ENCODE peak calls at places on chromosomes 1 and 21, in seven cellular contexts. Q is psoas muscle, U is astrocyte of the spinal cord, V is IMR-90, J is AG04450, P is adrenal gland, S is NB4. M is an unnamed sample.

GRCh38 chr1:177567393-177567792 is 396.6 kb downstream of the BRINP2 start:
- DNase-seq in Q (no peak), U (no peak), V (peak), J (peak), P (no peak), S (peak), M (peak)

GRCh38 chr21:17725339-17725738 is 93.8 kb downstream of the C21orf91 start:
- DNase-seq in Q (no peak), U (no peak), V (no peak), J (no peak), P (no peak), S (no peak), M (no peak)

GRCh38 chr1:59123081-59123675 is 173.7 kb upstream of the FGGY start:
- DNase-seq in Q (no peak), U (no peak), V (peak), J (no peak), P (no peak), S (no peak), M (no peak)

GRCh38 chr1:227312364-227313025 is 5.8 kb downstream of the CDC42BPA start:
- DNase-seq in Q (no peak), U (no peak), V (no peak), J (no peak), P (no peak), S (peak), M (no peak)

GRCh38 chr1:212437179-212437798 is 4.6 kb downstream of the NENF start:
- DNase-seq in Q (no peak), U (no peak), V (no peak), J (no peak), P (no peak), S (no peak), M (no peak)

GRCh38 chr1:19504796-19505693 is 19.7 kb upstream of the CAPZB start:
- DNase-seq in Q (no peak), U (peak), V (peak), J (peak), P (peak), S (no peak), M (peak)

GRCh38 chr1:34237416-34237815 is 60.7 kb downstream of the C1orf94 start:
- DNase-seq in Q (no peak), U (no peak), V (no peak), J (no peak), P (no peak), S (no peak), M (no peak)

GRCh38 chr1:196558424-196558823 is 49.8 kb downstream of the KCNT2 start:
- DNase-seq in Q (no peak), U (peak), V (peak), J (peak), P (no peak), S (no peak), M (peak)

GRCh38 chr1:177927021-177927596 is 42.7 kb downstream of the SEC16B start:
- DNase-seq in Q (no peak), U (peak), V (peak), J (peak), P (no peak), S (no peak), M (peak)

GRCh38 chr1:114554577-114554976 is 26.8 kb downstream of the BCAS2 start:
- DNase-seq in Q (no peak), U (no peak), V (no peak), J (no peak), P (no peak), S (no peak), M (no peak)

GRCh38 chr1:151815716-151816327 is 10.6 kb upstream of the LINGO4 start:
- DNase-seq in Q (no peak), U (no peak), V (no peak), J (no peak), P (no peak), S (no peak), M (no peak)

GRCh38 chr1:16716691-16717173 is 23.6 kb upstream of the RNU1-4 start:
- DNase-seq in Q (peak), U (no peak), V (no peak), J (no peak), P (no peak), S (no peak), M (no peak)

GRCh38 chr1:29233693-29234092 is 2.6 kb upstream of the PTPRU start:
- DNase-seq in Q (no peak), U (no peak), V (no peak), J (no peak), P (no peak), S (no peak), M (no peak)

GRCh38 chr1:30540611-30541192 is 182.7 kb downstream of the MATN1 start:
- DNase-seq in Q (no peak), U (no peak), V (no peak), J (no peak), P (no peak), S (no peak), M (no peak)

GRCh38 chr21:37845535-37845934 is 70.7 kb downstream of the KCNJ6 start:
- DNase-seq in Q (no peak), U (no peak), V (no peak), J (no peak), P (no peak), S (no peak), M (no peak)

GRCh38 chr1:32980080-32980479 is 15.5 kb upstream of the RNF19B start:
- DNase-seq in Q (no peak), U (no peak), V (no peak), J (no peak), P (no peak), S (no peak), M (no peak)

GRCh38 chr1:225848044-225848955 is 33.9 kb downstream of the TMEM63A start:
- DNase-seq in Q (no peak), U (no peak), V (peak), J (no peak), P (no peak), S (no peak), M (peak)

GRCh38 chr1:16387201-16388185 is 20.5 kb downstream of the SZRD1 start:
- DNase-seq in Q (no peak), U (peak), V (peak), J (no peak), P (no peak), S (no peak), M (no peak)

GRCh38 chr1:113745425-113745824 is 13.9 kb downstream of the PHTF1 start:
- DNase-seq in Q (no peak), U (no peak), V (no peak), J (no peak), P (no peak), S (no peak), M (no peak)

GRCh38 chr1:69794831-69795230 is 227.1 kb downstream of the LRRC7 start:
- DNase-seq in Q (no peak), U (no peak), V (no peak), J (no peak), P (no peak), S (no peak), M (peak)

GRCh38 chr1:79079770-79080169 is 73.2 kb upstream of the ADGRL4 start:
- DNase-seq in Q (no peak), U (peak), V (peak), J (peak), P (no peak), S (no peak), M (peak)

GRCh38 chr21:45637883-45638282 is 5.6 kb upstream of the PCBP3 start:
- DNase-seq in Q (no peak), U (no peak), V (no peak), J (no peak), P (no peak), S (no peak), M (no peak)

GRCh38 chr1:16145988-16146887 is 9.6 kb downstream of the EPHA2 start:
- DNase-seq in Q (peak), U (peak), V (peak), J (peak), P (peak), S (no peak), M (peak)

GRCh38 chr1:153628638-153629342 is 556 bp downstream of the S100A1 start:
- DNase-seq in Q (no peak), U (no peak), V (no peak), J (no peak), P (no peak), S (peak), M (no peak)

GRCh38 chr1:248618878-248619277 is 16.0 kb downstream of the OR2T11 start:
- DNase-seq in Q (peak), U (no peak), V (peak), J (no peak), P (peak), S (peak), M (peak)

GRCh38 chr1:39173995-39174380 is 30.5 kb upstream of the MACF1 start:
- DNase-seq in Q (no peak), U (no peak), V (no peak), J (no peak), P (no peak), S (no peak), M (peak)

GRCh38 chr1:43532716-43533115 is 2.0 kb downstream of the PTPRF start:
- DNase-seq in Q (no peak), U (no peak), V (no peak), J (no peak), P (no peak), S (no peak), M (no peak)

GRCh38 chr1:28370220-28371010 is 875 bp downstream of the PHACTR4 start:
- DNase-seq in Q (no peak), U (peak), V (peak), J (no peak), P (peak), S (peak), M (peak)

DNA sequence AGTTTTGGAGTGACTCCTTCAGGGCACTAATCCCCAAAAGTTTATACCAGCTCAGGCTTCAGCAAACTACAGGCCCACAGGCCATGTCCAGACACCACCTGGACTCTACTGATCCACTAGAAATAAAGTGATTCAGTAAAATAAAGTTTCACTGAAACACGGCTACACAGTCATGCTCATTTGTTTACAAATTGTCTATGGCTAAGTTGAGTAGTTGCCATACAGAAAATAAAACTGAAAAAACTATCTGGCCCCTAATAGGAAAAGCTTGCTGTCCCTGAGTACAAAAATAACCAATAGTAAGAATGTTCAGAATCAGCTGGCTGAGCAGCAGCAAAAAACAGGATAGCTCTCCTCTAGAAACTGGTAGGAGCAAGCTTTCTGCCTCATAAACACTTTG is 221.5 kb downstream of the RERE start:
- DNase-seq in Q (no peak), U (no peak), V (peak), J (peak), P (no peak), S (no peak), M (no peak)
- H3K4me3 ChIP-seq in Q (no peak), U (no peak), V (no peak), J (no peak), P (no peak), S (no peak), M (no peak)

DNA sequence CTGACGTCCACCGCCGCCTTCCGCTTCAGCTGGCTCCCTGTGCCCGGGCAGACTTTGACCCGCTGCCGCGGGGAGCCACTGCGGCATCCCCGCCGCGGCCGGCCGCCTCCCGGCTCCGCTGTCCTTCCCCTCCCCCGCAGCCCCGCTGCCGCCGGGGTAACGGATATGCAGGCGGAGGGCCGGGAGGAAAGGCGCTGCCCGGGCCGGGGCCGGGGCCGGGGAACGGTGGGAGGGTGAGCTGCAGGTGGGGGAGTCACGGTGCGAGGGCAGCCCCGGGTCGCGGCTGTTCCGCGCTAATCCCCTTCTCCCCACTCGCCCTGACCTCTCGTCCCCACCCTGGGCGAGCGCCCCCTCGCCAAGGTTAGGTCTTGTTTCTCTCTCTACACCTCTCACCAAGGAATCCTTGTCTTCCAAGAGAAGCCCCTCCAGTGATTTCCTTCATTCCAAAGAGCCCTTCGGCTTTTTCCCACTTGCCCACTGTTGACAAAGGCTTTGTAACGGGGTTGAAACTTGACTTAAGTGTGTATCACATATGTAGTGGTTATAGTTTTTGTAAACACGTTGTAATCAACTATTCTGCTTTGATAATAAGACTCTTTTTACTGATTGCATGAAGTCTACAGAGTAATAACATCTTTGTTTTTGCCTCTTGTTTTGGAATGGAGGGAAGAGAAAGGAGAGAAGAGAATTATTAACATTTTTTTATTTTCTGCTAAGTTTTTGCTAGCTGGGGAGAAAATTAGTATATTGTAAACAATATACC is 685 bp downstream of the XPR1 start:
- DNase-seq in Q (peak), U (peak), V (no peak), J (no peak), P (no peak), S (no peak), M (peak)
- TF ChIP-seq CTCF in Q (peak), U (peak), V (no peak), J (peak), P (no peak), S (peak), M (peak)

DNA sequence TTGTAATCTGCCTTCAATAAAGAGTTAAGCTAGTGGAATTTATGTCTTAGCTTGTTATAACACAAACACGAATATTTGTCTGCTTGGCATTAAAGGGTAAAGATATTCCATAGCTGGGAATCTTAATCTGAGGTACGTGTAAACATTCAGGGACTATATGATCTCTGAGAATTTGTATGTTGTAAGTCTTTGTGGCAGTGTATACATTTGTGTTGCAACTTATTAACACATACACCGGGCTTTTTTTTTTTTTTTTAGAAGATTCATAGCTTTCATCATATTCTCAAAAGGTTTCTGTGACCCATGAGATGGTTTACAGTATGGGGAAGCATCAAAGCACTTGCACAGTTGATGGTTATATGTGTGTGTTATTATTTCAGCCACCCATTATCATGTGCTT is 3.0 kb downstream of the GGPS1 start:
- DNase-seq in Q (no peak), U (no peak), V (no peak), J (no peak), P (no peak), S (peak), M (no peak)
- H3K4me3 ChIP-seq in Q (no peak), U (no peak), V (no peak), J (peak), P (no peak), S (peak), M (no peak)

DNA sequence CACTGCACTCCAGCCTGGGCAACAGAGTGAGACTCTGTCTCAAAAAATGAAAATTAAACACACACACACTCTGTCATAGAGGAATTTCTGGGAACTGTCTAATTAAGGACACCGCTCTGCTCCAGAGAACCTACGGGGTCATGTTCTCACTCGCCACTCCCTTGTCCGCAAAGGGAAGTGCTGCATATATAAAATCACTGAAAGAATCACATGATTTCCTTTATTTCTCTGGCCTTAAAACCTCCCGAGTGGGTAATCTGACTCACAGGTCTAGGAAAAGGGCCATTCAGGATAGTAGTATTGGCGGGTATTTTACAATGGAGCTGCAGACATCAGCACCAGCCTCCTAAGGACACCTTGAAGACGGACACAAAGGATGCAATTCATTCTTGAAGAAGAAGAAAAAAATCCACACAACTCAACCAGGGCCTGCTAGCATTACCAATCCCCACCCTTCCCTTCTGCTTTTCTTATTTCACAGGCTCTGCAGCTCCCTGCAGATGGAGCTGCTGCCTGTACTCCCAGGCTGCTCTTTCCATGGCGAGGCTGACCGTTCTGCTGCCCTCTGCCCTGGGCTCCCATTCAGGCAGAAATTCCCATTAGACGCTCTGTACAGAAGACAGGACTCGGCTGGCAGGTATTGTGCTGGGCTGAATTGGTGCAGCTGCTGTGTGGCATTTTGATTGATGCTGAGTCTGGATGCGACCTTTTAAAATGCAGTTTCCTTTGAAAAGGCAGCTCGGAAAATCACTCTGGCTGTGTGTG is 53.3 kb upstream of the FAM89A start:
- DNase-seq in Q (no peak), U (peak), V (no peak), J (no peak), P (no peak), S (no peak), M (no peak)
- TF ChIP-seq CTCF in Q (no peak), U (peak), V (no peak), J (no peak), P (peak), S (no peak), M (no peak)

GRCh38 chr1:47519971-47520370 is 82.1 kb downstream of the FOXD2 start:
- DNase-seq in Q (no peak), U (no peak), V (no peak), J (no peak), P (peak), S (no peak), M (no peak)
- H3K4me3 ChIP-seq in Q (no peak), U (no peak), V (no peak), J (no peak), P (no peak), S (no peak), M (no peak)

GRCh38 chr1:73756817-73757216 is 441.2 kb downstream of the LRRIQ3 start:
- DNase-seq in Q (no peak), U (no peak), V (no peak), J (no peak), P (no peak), S (no peak), M (no peak)

GRCh38 chr1:73755649-73756048 is 442.3 kb downstream of the LRRIQ3 start:
- DNase-seq in Q (no peak), U (no peak), V (no peak), J (no peak), P (no peak), S (no peak), M (no peak)

GRCh38 chr1:73765551-73766233 is 432.3 kb downstream of the LRRIQ3 start:
- DNase-seq in Q (no peak), U (no peak), V (no peak), J (no peak), P (no peak), S (no peak), M (no peak)

DNA sequence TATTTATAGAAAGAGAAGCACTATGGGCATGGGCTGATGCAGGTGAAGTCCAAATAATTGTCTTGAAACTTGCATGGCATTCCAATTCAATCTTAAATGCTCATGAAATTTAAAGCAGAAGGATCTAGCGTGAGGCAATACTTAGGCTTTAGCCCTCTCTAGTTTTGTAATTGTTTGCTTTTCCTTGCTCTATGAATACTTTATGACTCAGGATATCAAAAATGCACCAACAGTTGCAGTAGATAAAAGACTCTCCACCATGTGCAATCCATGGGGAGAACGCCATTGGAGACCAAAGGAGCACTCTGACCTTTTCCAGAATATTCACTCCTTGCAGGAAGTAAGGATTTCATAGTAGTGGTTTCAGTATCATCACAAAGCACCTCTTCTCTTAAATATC is 436.4 kb downstream of the LRRIQ3 start:
- DNase-seq in Q (no peak), U (no peak), V (no peak), J (no peak), P (no peak), S (no peak), M (no peak)
- TF ChIP-seq CTCF in Q (no peak), U (no peak), V (no peak), J (no peak), P (no peak), S (no peak), M (no peak)

GRCh38 chr1:221761354-221762002 is 19.6 kb upstream of the DUSP10 start:
- DNase-seq in Q (no peak), U (no peak), V (no peak), J (no peak), P (no peak), S (no peak), M (no peak)
- H3K4me3 ChIP-seq in Q (no peak), U (no peak), V (no peak), J (no peak), P (no peak), S (no peak), M (no peak)

GRCh38 chr1:24321712-24322635 is 2.8 kb downstream of the GRHL3 start:
- DNase-seq in Q (peak), U (peak), V (peak), J (peak), P (peak), S (peak), M (peak)
- TF ChIP-seq CTCF in Q (no peak), U (no peak), V (no peak), J (no peak), P (no peak), S (no peak), M (no peak)